ENCODE peak calls at places on chromosome 13, in six cellular contexts. One of them, this sample, is unnamed.

GRCh38 chr13:105552078-105552477 is 983.4 kb downstream of the EFNB2 start:
- DNase-seq in K562: no peak
- DNase-seq in H1: no peak
- DNase-seq in HepG2: no peak
- DNase-seq in GM12892: no peak
- DNase-seq in GM12878: no peak
- DNase-seq in this sample: no peak

GRCh38 chr13:37144661-37145060 is 39.2 kb upstream of the CSNK1A1L start:
- DNase-seq in K562: no peak
- DNase-seq in H1: no peak
- DNase-seq in HepG2: no peak
- DNase-seq in GM12892: no peak
- DNase-seq in GM12878: no peak
- DNase-seq in this sample: no peak

GRCh38 chr13:56953965-56954364 is 186.8 kb upstream of the PRR20A start:
- DNase-seq in K562: no peak
- DNase-seq in H1: no peak
- DNase-seq in HepG2: no peak
- DNase-seq in GM12892: no peak
- DNase-seq in GM12878: no peak
- DNase-seq in this sample: no peak

GRCh38 chr13:98475521-98475920 is 101.4 kb downstream of the STK24 start:
- DNase-seq in K562: peak; percentile 38
- DNase-seq in H1: peak; percentile 78
- DNase-seq in HepG2: no peak
- DNase-seq in GM12892: no peak
- DNase-seq in GM12878: no peak
- DNase-seq in this sample: no peak

GRCh38 chr13:80680786-80681366 is 339.9 kb upstream of the SPRY2 start:
- DNase-seq in K562: no peak
- DNase-seq in H1: no peak
- DNase-seq in HepG2: no peak
- DNase-seq in GM12892: no peak
- DNase-seq in GM12878: no peak
- DNase-seq in this sample: no peak

GRCh38 chr13:114314074-114314912 is at the start of gene CHAMP1:
- DNase-seq in K562: peak; percentile 93
- DNase-seq in H1: peak; percentile 92
- DNase-seq in HepG2: peak; percentile 90
- DNase-seq in GM12892: peak; percentile 80
- DNase-seq in GM12878: peak; percentile 73
- DNase-seq in this sample: peak; percentile 81

GRCh38 chr13:44120814-44121505 is 241.3 kb downstream of the LACC1 start:
- DNase-seq in K562: no peak
- DNase-seq in H1: no peak
- DNase-seq in HepG2: no peak
- DNase-seq in GM12892: no peak
- DNase-seq in GM12878: no peak
- DNase-seq in this sample: no peak

GRCh38 chr13:51523082-51523518 is 61.2 kb upstream of the WDFY2 start:
- DNase-seq in K562: no peak
- DNase-seq in H1: no peak
- DNase-seq in HepG2: peak; percentile 53
- DNase-seq in GM12892: no peak
- DNase-seq in GM12878: no peak
- DNase-seq in this sample: no peak

GRCh38 chr13:36778083-36778671 is 40.8 kb upstream of the RFXAP start:
- DNase-seq in K562: no peak
- DNase-seq in H1: peak; percentile 65
- DNase-seq in HepG2: peak; percentile 21
- DNase-seq in GM12892: no peak
- DNase-seq in GM12878: peak; percentile 20
- DNase-seq in this sample: no peak

GRCh38 chr13:112587359-112587766 is 590 bp downstream of the TUBGCP3 start:
- DNase-seq in K562: peak; percentile 85
- DNase-seq in H1: peak; percentile 83
- DNase-seq in HepG2: peak; percentile 72
- DNase-seq in GM12892: peak; percentile 78
- DNase-seq in GM12878: no peak
- DNase-seq in this sample: peak; percentile 69

GRCh38 chr13:39597828-39598227 is 5.2 kb downstream of the LHFPL6 start:
- DNase-seq in K562: no peak
- DNase-seq in H1: no peak
- DNase-seq in HepG2: no peak
- DNase-seq in GM12892: no peak
- DNase-seq in GM12878: no peak
- DNase-seq in this sample: no peak

GRCh38 chr13:94433055-94433947 is 46.2 kb downstream of the DCT start:
- DNase-seq in K562: peak; percentile 7
- DNase-seq in H1: peak; percentile 46
- DNase-seq in HepG2: peak; percentile 45
- DNase-seq in GM12892: no peak
- DNase-seq in GM12878: no peak
- DNase-seq in this sample: no peak

GRCh38 chr13:111868716-111869115 is 198.2 kb upstream of the SOX1 start:
- DNase-seq in K562: no peak
- DNase-seq in H1: no peak
- DNase-seq in HepG2: no peak
- DNase-seq in GM12892: no peak
- DNase-seq in GM12878: no peak
- DNase-seq in this sample: no peak

GRCh38 chr13:28347456-28348371 is 147.2 kb downstream of the FLT1 start:
- DNase-seq in K562: peak; percentile 24
- DNase-seq in H1: no peak
- DNase-seq in HepG2: no peak
- DNase-seq in GM12892: no peak
- DNase-seq in GM12878: no peak
- DNase-seq in this sample: no peak

GRCh38 chr13:77386880-77387606 is 60.1 kb upstream of the MYCBP2 start:
- DNase-seq in K562: no peak
- DNase-seq in H1: no peak
- DNase-seq in HepG2: no peak
- DNase-seq in GM12892: no peak
- DNase-seq in GM12878: no peak
- DNase-seq in this sample: no peak

GRCh38 chr13:33352023-33352422 is 66.5 kb upstream of the STARD13 start:
- DNase-seq in K562: no peak
- DNase-seq in H1: no peak
- DNase-seq in HepG2: peak; percentile 7
- DNase-seq in GM12892: no peak
- DNase-seq in GM12878: no peak
- DNase-seq in this sample: no peak

GRCh38 chr13:47326061-47326460 is 429.2 kb upstream of the HTR2A start:
- DNase-seq in K562: no peak
- DNase-seq in H1: no peak
- DNase-seq in HepG2: no peak
- DNase-seq in GM12892: no peak
- DNase-seq in GM12878: no peak
- DNase-seq in this sample: no peak

GRCh38 chr13:97295279-97296182 is 73.4 kb downstream of the MBNL2 start:
- DNase-seq in K562: peak; percentile 10
- DNase-seq in H1: no peak
- DNase-seq in HepG2: no peak
- DNase-seq in GM12892: no peak
- DNase-seq in GM12878: no peak
- DNase-seq in this sample: no peak

DNA sequence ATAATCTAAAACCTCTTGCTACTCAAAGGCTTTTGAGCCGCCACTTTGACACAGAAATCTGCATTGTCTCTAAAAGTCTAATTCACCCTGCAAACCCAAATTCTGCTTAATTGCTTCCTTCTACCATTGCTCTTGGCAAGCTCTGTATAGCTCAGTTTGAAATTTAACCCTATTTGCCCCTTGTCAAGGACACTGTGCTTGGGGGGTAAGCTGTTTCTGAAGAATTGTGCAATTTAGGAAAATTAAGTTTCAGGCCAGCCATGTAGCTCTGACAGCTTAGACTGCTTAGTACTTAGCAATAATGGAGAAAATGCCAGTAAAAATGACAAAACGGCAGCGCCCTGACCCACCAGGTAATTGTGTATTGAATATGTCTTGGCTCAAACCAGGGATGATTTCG is 282.2 kb downstream of the OLFM4 start:
- DNase-seq in K562: no peak
- DNase-seq in H1: no peak
- DNase-seq in HepG2: no peak
- DNase-seq in GM12892: no peak
- DNase-seq in GM12878: no peak
- DNase-seq in this sample: no peak
- TF ChIP-seq TAF1 in K562: no peak
- TF ChIP-seq TAF1 in H1: no peak
- TF ChIP-seq TAF1 in HepG2: no peak
- TF ChIP-seq TAF1 in GM12892: no peak
- TF ChIP-seq TAF1 in GM12878: no peak
- TF ChIP-seq TAF1 in this sample: no peak

GRCh38 chr13:107421951-107422350 is 793.4 kb downstream of the LIG4 start:
- DNase-seq in K562: no peak
- DNase-seq in H1: no peak
- DNase-seq in HepG2: no peak
- DNase-seq in GM12892: no peak
- DNase-seq in GM12878: no peak
- DNase-seq in this sample: no peak
- TF ChIP-seq POLR2A in K562: no peak
- TF ChIP-seq POLR2A in H1: no peak
- TF ChIP-seq POLR2A in HepG2: no peak
- TF ChIP-seq POLR2A in GM12892: no peak
- TF ChIP-seq POLR2A in GM12878: no peak
- TF ChIP-seq POLR2A in this sample: no peak

GRCh38 chr13:31012285-31013024 is 80.0 kb downstream of the TEX26 start:
- DNase-seq in K562: no peak
- DNase-seq in H1: no peak
- DNase-seq in HepG2: peak; percentile 3
- DNase-seq in GM12892: no peak
- DNase-seq in GM12878: no peak
- DNase-seq in this sample: peak; percentile 26
- TF ChIP-seq TAF1 in K562: no peak
- TF ChIP-seq TAF1 in H1: no peak
- TF ChIP-seq TAF1 in HepG2: no peak
- TF ChIP-seq TAF1 in GM12892: no peak
- TF ChIP-seq TAF1 in GM12878: no peak
- TF ChIP-seq TAF1 in this sample: no peak

GRCh38 chr13:72727417-72728289 is at the start of the genes BORA and MZT1:
- DNase-seq in K562: peak; percentile 87
- DNase-seq in H1: peak; percentile 92
- DNase-seq in HepG2: peak; percentile 94
- DNase-seq in GM12892: peak; percentile 72
- DNase-seq in GM12878: peak; percentile 98
- DNase-seq in this sample: peak; percentile 72
- TF ChIP-seq POLR2A in K562: peak; percentile 74
- TF ChIP-seq POLR2A in H1: peak; percentile 55
- TF ChIP-seq POLR2A in HepG2: peak; percentile 78
- TF ChIP-seq POLR2A in GM12892: peak; percentile 92
- TF ChIP-seq POLR2A in GM12878: peak; percentile 84
- TF ChIP-seq POLR2A in this sample: peak; percentile 77

GRCh38 chr13:92991687-92992086 is 234.9 kb upstream of the GPC6 start:
- DNase-seq in K562: no peak
- DNase-seq in H1: no peak
- DNase-seq in HepG2: no peak
- DNase-seq in GM12892: no peak
- DNase-seq in GM12878: no peak
- DNase-seq in this sample: no peak
- TF ChIP-seq TAF1 in K562: no peak
- TF ChIP-seq TAF1 in H1: no peak
- TF ChIP-seq TAF1 in HepG2: no peak
- TF ChIP-seq TAF1 in GM12892: no peak
- TF ChIP-seq TAF1 in GM12878: no peak
- TF ChIP-seq TAF1 in this sample: no peak

GRCh38 chr13:19864339-19865309 is 1.2 kb upstream of the ZMYM5 start:
- DNase-seq in K562: peak; percentile 14
- DNase-seq in H1: peak; percentile 83
- DNase-seq in HepG2: no peak
- DNase-seq in GM12892: peak; percentile 35
- DNase-seq in GM12878: no peak
- DNase-seq in this sample: peak; percentile 23
- TF ChIP-seq POLR2A in K562: peak; percentile 27
- TF ChIP-seq POLR2A in H1: peak; percentile 45
- TF ChIP-seq POLR2A in HepG2: no peak
- TF ChIP-seq POLR2A in GM12892: peak; percentile 78
- TF ChIP-seq POLR2A in GM12878: peak; percentile 75
- TF ChIP-seq POLR2A in this sample: peak; percentile 72

DNA sequence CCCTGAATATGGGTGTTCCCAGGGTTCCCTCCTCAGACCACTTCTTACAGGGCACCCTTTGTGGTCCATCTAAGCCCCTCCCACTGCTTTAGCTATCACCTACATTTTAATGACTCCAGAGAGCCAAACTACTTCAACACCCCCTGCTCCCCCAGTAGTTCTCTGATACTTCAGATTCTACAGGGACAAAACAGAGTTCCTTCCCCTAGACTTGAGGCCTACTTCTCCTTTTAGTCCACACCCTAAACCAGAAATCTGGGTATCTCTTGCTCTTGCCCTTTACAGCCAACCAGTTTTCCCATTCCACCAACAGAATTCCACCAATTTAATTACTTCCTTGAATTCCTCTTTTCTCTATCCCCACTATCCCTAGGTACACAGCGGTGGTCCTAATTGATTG is 107.2 kb downstream of the KCNRG start:
- DNase-seq in K562: peak; percentile 13
- DNase-seq in H1: no peak
- DNase-seq in HepG2: no peak
- DNase-seq in GM12892: no peak
- DNase-seq in GM12878: no peak
- DNase-seq in this sample: no peak
- TF ChIP-seq TAF1 in K562: no peak
- TF ChIP-seq TAF1 in H1: no peak
- TF ChIP-seq TAF1 in HepG2: no peak
- TF ChIP-seq TAF1 in GM12892: no peak
- TF ChIP-seq TAF1 in GM12878: no peak
- TF ChIP-seq TAF1 in this sample: no peak

DNA sequence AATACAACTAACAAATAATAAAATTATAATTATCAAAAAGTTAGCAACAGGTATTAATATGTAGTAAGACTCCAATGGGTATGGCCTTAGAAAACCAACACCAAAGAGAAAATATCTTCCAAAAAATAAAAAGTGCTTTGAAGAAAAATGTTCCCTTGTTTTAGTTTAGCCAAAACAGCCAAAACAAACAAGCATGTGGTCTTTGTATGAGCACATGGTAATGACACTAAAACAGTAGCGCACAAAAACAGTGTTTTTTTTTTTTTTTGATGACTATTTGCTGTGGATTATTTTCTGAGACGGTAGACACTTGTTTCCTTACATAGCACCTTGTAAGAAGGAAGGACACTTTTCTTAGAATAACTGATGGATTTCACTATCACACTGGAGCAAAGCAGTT is 459.3 kb downstream of the ITGBL1 start:
- DNase-seq in K562: no peak
- DNase-seq in H1: no peak
- DNase-seq in HepG2: no peak
- DNase-seq in GM12892: no peak
- DNase-seq in GM12878: no peak
- DNase-seq in this sample: no peak
- TF ChIP-seq POLR2A in K562: no peak
- TF ChIP-seq POLR2A in H1: no peak
- TF ChIP-seq POLR2A in HepG2: no peak
- TF ChIP-seq POLR2A in GM12892: no peak
- TF ChIP-seq POLR2A in GM12878: no peak
- TF ChIP-seq POLR2A in this sample: no peak